ENCODE peak calls at places on chromosomes 5 and 9, in ten cellular contexts. One of them, this sample, is unnamed.

GRCh38 chr9:120109242-120109641 is 470.7 kb downstream of the CDK5RAP2 start:
- DNase-seq in upper lobe of right lung: no peak
- DNase-seq in astrocyte of the cerebellum: no peak
- DNase-seq in retinal pigment epithelial cell: no peak
- DNase-seq in A549: peak; percentile 44
- DNase-seq in fibroblast of pulmonary artery: no peak
- DNase-seq in fibroblast of mammary gland: no peak
- DNase-seq in fibroblast of lung: no peak
- DNase-seq in AG10803: peak; percentile 3
- DNase-seq in Calu3: peak; percentile 7
- DNase-seq in this sample: peak; percentile 90

GRCh38 chr5:34656700-34657549 is 797 bp downstream of the RAI14 start:
- DNase-seq in AG10803: no peak
- DNase-seq in astrocyte of the cerebellum: no peak
- DNase-seq in A549: peak; percentile 21
- DNase-seq in upper lobe of right lung: peak; percentile 70
- DNase-seq in fibroblast of mammary gland: no peak
- DNase-seq in fibroblast of pulmonary artery: no peak
- DNase-seq in Calu3: peak; percentile 33
- DNase-seq in retinal pigment epithelial cell: no peak
- DNase-seq in fibroblast of lung: peak; percentile 37
- DNase-seq in this sample: peak; percentile 66

GRCh38 chr5:1792842-1793266 is 6.8 kb downstream of the MRPL36 start:
- DNase-seq in Calu3: peak; percentile 24
- DNase-seq in retinal pigment epithelial cell: no peak
- DNase-seq in A549: no peak
- DNase-seq in fibroblast of pulmonary artery: peak; percentile 83
- DNase-seq in fibroblast of lung: peak; percentile 97
- DNase-seq in AG10803: peak; percentile 72
- DNase-seq in fibroblast of mammary gland: peak; percentile 90
- DNase-seq in upper lobe of right lung: no peak
- DNase-seq in astrocyte of the cerebellum: peak; percentile 67
- DNase-seq in this sample: no peak

GRCh38 chr5:91434348-91434747 is 51.2 kb upstream of the ARRDC3 start:
- DNase-seq in fibroblast of mammary gland: no peak
- DNase-seq in AG10803: no peak
- DNase-seq in upper lobe of right lung: no peak
- DNase-seq in Calu3: no peak
- DNase-seq in astrocyte of the cerebellum: no peak
- DNase-seq in fibroblast of lung: no peak
- DNase-seq in fibroblast of pulmonary artery: peak; percentile 12
- DNase-seq in A549: no peak
- DNase-seq in retinal pigment epithelial cell: no peak
- DNase-seq in this sample: no peak

GRCh38 chr5:148949871-148950863 is 112.7 kb downstream of the SH3TC2 start:
- DNase-seq in fibroblast of pulmonary artery: no peak
- DNase-seq in AG10803: peak; percentile 25
- DNase-seq in astrocyte of the cerebellum: peak; percentile 45
- DNase-seq in upper lobe of right lung: peak; percentile 86
- DNase-seq in fibroblast of lung: peak; percentile 29
- DNase-seq in retinal pigment epithelial cell: no peak
- DNase-seq in A549: no peak
- DNase-seq in Calu3: no peak
- DNase-seq in fibroblast of mammary gland: peak; percentile 48
- DNase-seq in this sample: peak; percentile 62

GRCh38 chr9:34589656-34590375 is at the start of gene CNTFR:
- DNase-seq in astrocyte of the cerebellum: no peak
- DNase-seq in upper lobe of right lung: no peak
- DNase-seq in fibroblast of pulmonary artery: no peak
- DNase-seq in Calu3: no peak
- DNase-seq in A549: no peak
- DNase-seq in retinal pigment epithelial cell: no peak
- DNase-seq in fibroblast of lung: no peak
- DNase-seq in fibroblast of mammary gland: no peak
- DNase-seq in AG10803: no peak
- DNase-seq in this sample: no peak

GRCh38 chr5:10756539-10756938 is 4.5 kb downstream of the DAP start:
- DNase-seq in upper lobe of right lung: no peak
- DNase-seq in fibroblast of lung: peak; percentile 91
- DNase-seq in Calu3: no peak
- DNase-seq in retinal pigment epithelial cell: peak; percentile 90
- DNase-seq in AG10803: peak; percentile 76
- DNase-seq in fibroblast of mammary gland: peak; percentile 78
- DNase-seq in astrocyte of the cerebellum: peak; percentile 76
- DNase-seq in A549: no peak
- DNase-seq in fibroblast of pulmonary artery: peak; percentile 38
- DNase-seq in this sample: no peak

GRCh38 chr9:122904466-122904822 is 715 bp downstream of the RC3H2 start:
- DNase-seq in fibroblast of mammary gland: peak; percentile 39
- DNase-seq in fibroblast of pulmonary artery: peak; percentile 39
- DNase-seq in AG10803: peak; percentile 41
- DNase-seq in astrocyte of the cerebellum: no peak
- DNase-seq in upper lobe of right lung: peak; percentile 69
- DNase-seq in A549: peak; percentile 31
- DNase-seq in retinal pigment epithelial cell: peak; percentile 6
- DNase-seq in Calu3: peak; percentile 27
- DNase-seq in fibroblast of lung: peak; percentile 30
- DNase-seq in this sample: peak; percentile 86

DNA sequence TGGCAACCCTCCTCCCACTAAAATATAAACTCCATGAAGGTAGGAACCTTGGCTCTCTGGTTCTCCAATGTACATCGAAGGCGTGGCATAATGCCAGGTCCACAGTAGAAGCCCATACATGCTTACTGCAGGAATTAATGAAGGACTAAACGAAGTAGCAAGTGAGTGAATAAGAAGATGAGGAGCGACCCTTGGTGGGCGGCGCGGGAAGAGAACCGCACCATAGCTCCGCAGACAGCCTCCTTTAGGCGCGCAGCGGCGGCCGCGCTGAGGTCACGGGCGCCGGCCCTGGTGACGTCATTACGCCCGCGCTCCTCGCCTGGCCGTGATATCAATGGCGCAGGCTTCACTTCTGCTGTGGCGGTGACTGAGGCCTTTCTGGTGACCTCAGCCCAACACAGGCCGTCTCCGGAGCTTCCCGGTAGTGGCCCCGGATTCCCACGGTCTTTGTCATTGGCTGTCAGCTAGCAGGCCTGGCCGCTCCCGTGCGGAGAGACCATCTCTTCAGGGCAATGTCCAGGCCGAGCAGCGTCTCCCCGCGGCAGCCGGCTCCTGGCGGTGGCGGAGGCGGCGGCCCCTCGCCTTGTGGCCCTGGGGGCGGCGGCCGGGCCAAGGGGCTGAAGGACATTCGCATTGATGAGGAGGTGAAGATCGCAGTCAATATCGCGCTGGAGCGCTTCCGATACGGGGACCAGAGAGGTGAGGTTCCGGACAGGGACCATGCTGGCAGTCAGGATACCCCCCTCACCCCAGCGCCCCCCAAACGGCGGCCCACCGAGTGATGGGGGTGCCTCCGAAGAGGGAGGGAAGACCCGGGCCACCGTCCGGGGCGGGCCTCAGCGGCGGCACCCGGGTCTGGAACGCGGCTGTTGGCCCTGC is at the start of gene YTHDC2:
- DNase-seq in astrocyte of the cerebellum: peak; percentile 53
- DNase-seq in AG10803: peak; percentile 82
- DNase-seq in retinal pigment epithelial cell: peak; percentile 37
- DNase-seq in Calu3: peak; percentile 91
- DNase-seq in fibroblast of mammary gland: peak; percentile 85
- DNase-seq in fibroblast of lung: peak; percentile 87
- DNase-seq in A549: peak; percentile 51
- DNase-seq in fibroblast of pulmonary artery: peak; percentile 88
- DNase-seq in upper lobe of right lung: peak; percentile 95
- DNase-seq in this sample: peak; percentile 96
- TF ChIP-seq CTCF in astrocyte of the cerebellum: peak; percentile 26
- TF ChIP-seq CTCF in AG10803: peak; percentile 31
- TF ChIP-seq CTCF in retinal pigment epithelial cell: peak; percentile 33
- TF ChIP-seq CTCF in Calu3: no peak
- TF ChIP-seq CTCF in fibroblast of mammary gland: peak; percentile 17
- TF ChIP-seq CTCF in fibroblast of lung: peak; percentile 37
- TF ChIP-seq CTCF in A549: peak; percentile 41
- TF ChIP-seq CTCF in fibroblast of pulmonary artery: peak; percentile 12
- TF ChIP-seq CTCF in upper lobe of right lung: peak; percentile 37
- TF ChIP-seq CTCF in this sample: peak; percentile 79

GRCh38 chr5:178793156-178793555 is 62.7 kb upstream of the ZNF354A start:
- DNase-seq in retinal pigment epithelial cell: no peak
- DNase-seq in fibroblast of mammary gland: no peak
- DNase-seq in fibroblast of lung: no peak
- DNase-seq in fibroblast of pulmonary artery: no peak
- DNase-seq in astrocyte of the cerebellum: no peak
- DNase-seq in A549: no peak
- DNase-seq in AG10803: no peak
- DNase-seq in Calu3: no peak
- DNase-seq in upper lobe of right lung: peak; percentile 68
- DNase-seq in this sample: peak; percentile 91

GRCh38 chr5:178794433-178794832 is 64.0 kb upstream of the ZNF354A start:
- DNase-seq in astrocyte of the cerebellum: no peak
- DNase-seq in A549: no peak
- DNase-seq in fibroblast of mammary gland: no peak
- DNase-seq in retinal pigment epithelial cell: no peak
- DNase-seq in fibroblast of lung: no peak
- DNase-seq in upper lobe of right lung: peak; percentile 56
- DNase-seq in Calu3: no peak
- DNase-seq in AG10803: no peak
- DNase-seq in fibroblast of pulmonary artery: no peak
- DNase-seq in this sample: no peak

GRCh38 chr5:178790371-178790770 is 59.9 kb upstream of the ZNF354A start:
- DNase-seq in fibroblast of mammary gland: no peak
- DNase-seq in astrocyte of the cerebellum: no peak
- DNase-seq in upper lobe of right lung: peak; percentile 69
- DNase-seq in AG10803: no peak
- DNase-seq in Calu3: no peak
- DNase-seq in fibroblast of pulmonary artery: no peak
- DNase-seq in fibroblast of lung: no peak
- DNase-seq in retinal pigment epithelial cell: no peak
- DNase-seq in A549: no peak
- DNase-seq in this sample: no peak

GRCh38 chr5:178793696-178794095 is 63.2 kb upstream of the ZNF354A start:
- DNase-seq in A549: no peak
- DNase-seq in fibroblast of lung: no peak
- DNase-seq in AG10803: no peak
- DNase-seq in upper lobe of right lung: peak; percentile 42
- DNase-seq in astrocyte of the cerebellum: no peak
- DNase-seq in fibroblast of mammary gland: no peak
- DNase-seq in retinal pigment epithelial cell: no peak
- DNase-seq in Calu3: no peak
- DNase-seq in fibroblast of pulmonary artery: no peak
- DNase-seq in this sample: no peak

GRCh38 chr5:178791976-178792375 is 61.5 kb upstream of the ZNF354A start:
- DNase-seq in retinal pigment epithelial cell: no peak
- DNase-seq in AG10803: no peak
- DNase-seq in fibroblast of pulmonary artery: no peak
- DNase-seq in Calu3: no peak
- DNase-seq in fibroblast of lung: no peak
- DNase-seq in A549: no peak
- DNase-seq in astrocyte of the cerebellum: no peak
- DNase-seq in fibroblast of mammary gland: no peak
- DNase-seq in upper lobe of right lung: peak; percentile 18
- DNase-seq in this sample: no peak
- TF ChIP-seq CTCF in retinal pigment epithelial cell: no peak
- TF ChIP-seq CTCF in AG10803: no peak
- TF ChIP-seq CTCF in fibroblast of pulmonary artery: no peak
- TF ChIP-seq CTCF in Calu3: no peak
- TF ChIP-seq CTCF in fibroblast of lung: no peak
- TF ChIP-seq CTCF in A549: no peak
- TF ChIP-seq CTCF in astrocyte of the cerebellum: no peak
- TF ChIP-seq CTCF in fibroblast of mammary gland: no peak
- TF ChIP-seq CTCF in upper lobe of right lung: no peak
- TF ChIP-seq CTCF in this sample: no peak

DNA sequence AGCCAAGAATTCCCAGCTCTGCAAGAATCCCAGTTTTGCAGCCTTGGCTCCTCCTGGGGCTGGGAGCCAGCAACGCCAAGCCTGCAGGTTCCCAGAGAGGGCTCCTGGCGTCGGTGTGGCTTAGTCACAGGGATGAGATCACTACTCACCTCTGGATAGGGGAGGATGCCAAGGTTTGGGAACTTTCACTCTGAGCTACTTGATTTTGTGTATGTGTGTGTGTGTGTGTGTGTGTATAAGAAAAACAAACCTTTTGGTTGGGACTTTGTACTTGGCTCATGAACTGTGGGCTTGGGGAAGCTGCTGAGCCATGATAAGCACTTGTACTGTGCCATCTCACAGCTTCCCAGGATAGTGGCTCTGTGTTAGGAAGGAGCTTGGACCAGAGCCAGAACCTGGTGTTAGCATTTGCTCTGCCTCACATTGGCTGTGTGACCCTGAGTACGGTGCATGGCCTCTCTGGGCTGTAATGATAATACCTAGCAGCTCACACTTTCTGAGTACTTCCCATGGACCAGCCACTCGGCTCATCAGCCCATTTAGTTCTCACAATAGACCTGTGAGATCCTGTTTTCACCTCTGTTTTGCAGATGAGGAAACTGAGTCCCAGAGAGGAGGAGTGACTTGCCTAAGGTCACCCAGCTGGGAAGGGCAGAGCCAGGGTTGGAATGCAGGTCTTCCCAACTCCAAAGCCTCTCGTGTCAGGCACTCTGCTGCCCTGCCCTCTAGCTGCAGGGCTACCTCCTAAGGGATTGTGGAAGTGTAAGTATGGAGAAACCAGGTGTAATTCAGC is 41.4 kb upstream of the DAB2IP start:
- DNase-seq in Calu3: no peak
- DNase-seq in fibroblast of pulmonary artery: peak; percentile 60
- DNase-seq in AG10803: peak; percentile 45
- DNase-seq in A549: peak; percentile 80
- DNase-seq in retinal pigment epithelial cell: peak; percentile 88
- DNase-seq in fibroblast of lung: peak; percentile 92
- DNase-seq in fibroblast of mammary gland: peak; percentile 65
- DNase-seq in astrocyte of the cerebellum: peak; percentile 79
- DNase-seq in upper lobe of right lung: no peak
- DNase-seq in this sample: no peak
- TF ChIP-seq CTCF in Calu3: no peak
- TF ChIP-seq CTCF in fibroblast of pulmonary artery: peak; percentile 4
- TF ChIP-seq CTCF in AG10803: no peak
- TF ChIP-seq CTCF in A549: no peak
- TF ChIP-seq CTCF in retinal pigment epithelial cell: peak; percentile 32
- TF ChIP-seq CTCF in fibroblast of lung: peak; percentile 4
- TF ChIP-seq CTCF in fibroblast of mammary gland: no peak
- TF ChIP-seq CTCF in astrocyte of the cerebellum: no peak
- TF ChIP-seq CTCF in upper lobe of right lung: no peak
- TF ChIP-seq CTCF in this sample: no peak

GRCh38 chr5:80962630-80963520 is 2.7 kb downstream of the RASGRF2 start:
- DNase-seq in fibroblast of mammary gland: no peak
- DNase-seq in upper lobe of right lung: no peak
- DNase-seq in A549: no peak
- DNase-seq in fibroblast of lung: no peak
- DNase-seq in AG10803: no peak
- DNase-seq in Calu3: no peak
- DNase-seq in fibroblast of pulmonary artery: no peak
- DNase-seq in astrocyte of the cerebellum: no peak
- DNase-seq in retinal pigment epithelial cell: peak; percentile 39
- DNase-seq in this sample: no peak

GRCh38 chr5:80959138-80959537 is 1.0 kb upstream of the RASGRF2 start:
- DNase-seq in fibroblast of pulmonary artery: no peak
- DNase-seq in Calu3: no peak
- DNase-seq in retinal pigment epithelial cell: no peak
- DNase-seq in upper lobe of right lung: no peak
- DNase-seq in fibroblast of lung: no peak
- DNase-seq in fibroblast of mammary gland: no peak
- DNase-seq in AG10803: no peak
- DNase-seq in astrocyte of the cerebellum: no peak
- DNase-seq in A549: no peak
- DNase-seq in this sample: peak; percentile 66

GRCh38 chr5:80961376-80962281 is 1.5 kb downstream of the RASGRF2 start:
- DNase-seq in AG10803: no peak
- DNase-seq in fibroblast of lung: peak; percentile 50
- DNase-seq in fibroblast of mammary gland: no peak
- DNase-seq in A549: no peak
- DNase-seq in retinal pigment epithelial cell: no peak
- DNase-seq in astrocyte of the cerebellum: no peak
- DNase-seq in upper lobe of right lung: no peak
- DNase-seq in fibroblast of pulmonary artery: no peak
- DNase-seq in Calu3: peak; percentile 53
- DNase-seq in this sample: no peak

GRCh38 chr5:80959768-80960442 is at the start of gene RASGRF2:
- DNase-seq in upper lobe of right lung: no peak
- DNase-seq in Calu3: peak; percentile 74
- DNase-seq in fibroblast of mammary gland: no peak
- DNase-seq in fibroblast of lung: peak; percentile 59
- DNase-seq in fibroblast of pulmonary artery: peak; percentile 33
- DNase-seq in astrocyte of the cerebellum: no peak
- DNase-seq in retinal pigment epithelial cell: no peak
- DNase-seq in A549: no peak
- DNase-seq in AG10803: no peak
- DNase-seq in this sample: peak; percentile 88

DNA sequence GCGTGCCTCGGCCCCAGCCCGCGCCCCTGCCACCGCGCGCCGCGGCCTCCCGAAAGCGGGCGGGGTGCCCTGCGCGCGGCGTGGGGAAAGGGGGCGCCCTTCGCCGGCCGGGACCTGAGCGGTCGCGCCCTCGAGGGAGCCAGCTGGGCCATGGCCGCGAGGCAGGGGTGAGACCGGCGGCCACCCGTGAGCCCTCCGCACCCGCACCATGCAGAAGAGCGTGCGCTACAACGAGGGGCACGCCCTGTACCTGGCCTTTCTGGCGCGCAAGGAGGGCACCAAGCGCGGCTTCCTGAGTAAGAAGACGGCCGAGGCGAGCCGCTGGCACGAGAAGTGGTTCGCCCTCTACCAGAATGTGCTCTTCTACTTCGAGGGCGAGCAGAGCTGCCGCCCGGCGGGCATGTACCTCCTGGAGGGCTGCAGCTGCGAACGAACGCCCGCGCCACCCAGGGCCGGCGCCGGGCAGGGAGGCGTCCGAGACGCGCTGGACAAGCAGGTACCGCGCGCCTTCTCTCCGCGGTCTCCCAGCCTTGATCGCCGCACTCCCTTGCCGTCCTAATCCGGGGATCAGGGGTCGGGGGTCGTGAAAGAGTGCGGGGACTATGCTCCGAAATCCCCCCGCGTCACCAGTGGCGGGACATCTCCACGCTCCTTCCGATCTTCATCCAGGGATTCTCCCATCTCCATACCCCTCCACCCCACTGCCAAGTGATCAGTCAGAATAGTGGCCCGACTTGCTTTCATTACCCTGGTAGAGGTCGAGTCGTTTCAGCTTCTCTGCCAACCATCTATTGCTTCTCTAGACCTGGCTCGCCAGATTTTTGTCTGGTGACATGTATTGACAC is 590 bp downstream of the RASGRF2 start:
- DNase-seq in Calu3: peak; percentile 82
- DNase-seq in astrocyte of the cerebellum: no peak
- DNase-seq in fibroblast of pulmonary artery: peak; percentile 18
- DNase-seq in fibroblast of mammary gland: no peak
- DNase-seq in AG10803: no peak
- DNase-seq in upper lobe of right lung: peak; percentile 69
- DNase-seq in fibroblast of lung: peak; percentile 46
- DNase-seq in A549: peak; percentile 31
- DNase-seq in retinal pigment epithelial cell: no peak
- DNase-seq in this sample: peak; percentile 78
- TF ChIP-seq CTCF in Calu3: peak; percentile 53
- TF ChIP-seq CTCF in astrocyte of the cerebellum: no peak
- TF ChIP-seq CTCF in fibroblast of pulmonary artery: no peak
- TF ChIP-seq CTCF in fibroblast of mammary gland: no peak
- TF ChIP-seq CTCF in AG10803: no peak
- TF ChIP-seq CTCF in upper lobe of right lung: peak; percentile 10
- TF ChIP-seq CTCF in fibroblast of lung: no peak
- TF ChIP-seq CTCF in A549: peak; percentile 57
- TF ChIP-seq CTCF in retinal pigment epithelial cell: no peak
- TF ChIP-seq CTCF in this sample: no peak

This sample was measured in endodermal cell.